ENCODE peak calls at places on chromosomes 11 and 22, in nine cellular contexts. G, W, T, M, X, C, F, N and A are unnamed samples.

GRCh38 chr11:69848196-69848595 is 29.0 kb upstream of the FGF3 start:
- DNase-seq in G (no peak), W (peak; percentile 32), T (no peak), M (no peak), X (no peak), C (no peak), F (no peak), N (no peak), A (peak; percentile 59)

GRCh38 chr11:75319035-75319877 is 32.2 kb downstream of the ARRB1 start:
- DNase-seq in G (no peak), W (peak; percentile 32), T (no peak), M (no peak), X (peak; percentile 32), C (no peak), F (no peak), N (no peak), A (peak; percentile 31)

GRCh38 chr11:121649798-121650197 is 197.0 kb upstream of the SORL1-AS1 start:
- DNase-seq in G (no peak), W (peak; percentile 41), T (no peak), M (no peak), X (no peak), C (no peak), F (no peak), N (no peak), A (no peak)

GRCh38 chr22:44448271-44448780 is 49.7 kb downstream of the RTL6 start:
- DNase-seq in G (peak; percentile 24), W (peak; percentile 94), T (no peak), M (no peak), X (peak; percentile 82), C (peak; percentile 70), F (peak; percentile 61), N (no peak), A (peak; percentile 88)

GRCh38 chr22:45859231-45860161 is 117.5 kb downstream of the WNT7B start:
- DNase-seq in G (peak; percentile 52), W (peak; percentile 21), T (no peak), M (no peak), X (no peak), C (no peak), F (peak; percentile 65), N (no peak), A (no peak)

GRCh38 chr11:12799373-12799835 is 125.2 kb downstream of the TEAD1 start:
- DNase-seq in G (no peak), W (no peak), T (no peak), M (no peak), X (no peak), C (no peak), F (no peak), N (no peak), A (no peak)

GRCh38 chr22:29055192-29055830 is 6.3 kb downstream of the C22orf31 start:
- DNase-seq in G (no peak), W (no peak), T (no peak), M (no peak), X (no peak), C (no peak), F (no peak), N (no peak), A (no peak)

GRCh38 chr11:19281041-19281440 is 40.3 kb upstream of the E2F8 start:
- DNase-seq in G (no peak), W (no peak), T (peak; percentile 56), M (peak; percentile 68), X (no peak), C (no peak), F (no peak), N (no peak), A (no peak)

GRCh38 chr11:21133722-21134121 is 464.3 kb downstream of the NELL1 start:
- DNase-seq in G (no peak), W (no peak), T (no peak), M (no peak), X (peak; percentile 39), C (no peak), F (no peak), N (no peak), A (no peak)

GRCh38 chr11:119369035-119369925 is 12.2 kb downstream of the USP2 start:
- DNase-seq in G (no peak), W (no peak), T (no peak), M (no peak), X (no peak), C (no peak), F (no peak), N (no peak), A (no peak)

GRCh38 chr11:115623021-115623451 is 118.8 kb upstream of the CADM1 start:
- DNase-seq in G (peak; percentile 46), W (peak; percentile 100), T (no peak), M (no peak), X (peak; percentile 91), C (peak; percentile 74), F (peak; percentile 75), N (no peak), A (peak; percentile 68)

GRCh38 chr22:25890651-25891050 is 148.7 kb downstream of the MYO18B start:
- DNase-seq in G (no peak), W (no peak), T (no peak), M (no peak), X (no peak), C (no peak), F (no peak), N (no peak), A (no peak)

DNA sequence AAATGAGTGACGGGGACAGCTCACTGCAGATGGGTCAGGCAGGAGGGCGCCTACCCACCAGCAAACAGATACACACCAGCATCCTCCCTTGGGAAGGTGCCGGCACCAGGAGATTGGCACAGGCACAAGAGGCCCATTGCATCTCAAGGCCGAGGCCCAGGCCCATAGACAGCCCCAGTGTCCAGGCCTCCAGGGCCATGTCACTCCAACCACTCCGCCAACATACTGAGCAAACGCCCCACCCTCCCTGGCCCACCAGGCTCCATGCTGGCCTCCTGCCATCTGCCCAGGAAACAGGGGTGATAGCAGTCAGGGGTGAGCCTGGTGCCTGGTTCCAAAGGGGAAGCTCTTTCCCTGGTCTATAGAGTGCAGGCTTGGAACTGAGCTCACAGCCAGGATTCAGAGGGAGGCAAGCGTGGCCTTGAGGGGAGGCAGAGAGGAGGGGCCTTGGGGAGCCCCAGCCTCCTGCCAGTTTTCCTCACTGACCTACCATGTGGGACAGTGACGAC is 34.7 kb downstream of the PISD start:
- DNase-seq in G (no peak), W (no peak), T (peak; percentile 17), M (no peak), X (no peak), C (no peak), F (peak; percentile 54), N (no peak), A (no peak)
- H3K4me1 ChIP-seq in G (peaks cover 15% of the 10 kb centered on the region), W (peaks cover 27% of the 10 kb centered on the region), T (peaks cover 40% of the 10 kb centered on the region), M (peaks cover 36% of the 10 kb centered on the region), X (peaks cover 33% of the 10 kb centered on the region), C (peaks cover 53% of the 10 kb centered on the region), F (peaks cover 76% of the 10 kb centered on the region), N (peaks cover 30% of the 10 kb centered on the region), A (peaks cover 24% of the 10 kb centered on the region)

DNA sequence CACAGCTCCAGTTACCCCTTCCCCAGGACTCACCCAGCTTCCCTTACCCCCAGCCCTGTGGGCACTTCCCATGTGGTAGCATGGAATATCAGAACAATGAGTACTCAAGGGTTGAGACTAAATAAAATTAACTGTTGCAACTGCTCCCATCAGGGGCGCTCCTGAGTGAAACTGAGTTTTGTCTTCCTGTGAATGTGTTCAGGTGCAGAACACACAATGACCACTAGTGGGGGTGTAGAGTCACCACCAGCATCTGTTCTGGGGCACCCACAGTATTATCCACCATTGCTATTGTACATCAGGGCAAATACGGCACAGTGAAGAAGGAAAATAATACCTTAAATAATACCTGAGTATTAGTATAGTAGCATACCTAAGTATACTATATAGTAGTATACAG is 689.7 kb downstream of the TBC1D22A start:
- DNase-seq in G (no peak), W (no peak), T (no peak), M (no peak), X (no peak), C (no peak), F (no peak), N (no peak), A (no peak)
- H3K9me3 ChIP-seq in G (no peaks in the 10 kb centered on the region), W (peaks cover 58% of the 10 kb centered on the region), T (no peaks in the 10 kb centered on the region), M (no peaks in the 10 kb centered on the region), X (peaks cover 7% of the 10 kb centered on the region), C (peaks cover 17% of the 10 kb centered on the region), F (peaks cover 20% of the 10 kb centered on the region), N (peaks cover 7% of the 10 kb centered on the region), A (peaks cover 29% of the 10 kb centered on the region)

GRCh38 chr22:33605686-33606085 is 314.6 kb downstream of the LARGE1 start:
- DNase-seq in G (no peak), W (no peak), T (no peak), M (no peak), X (no peak), C (no peak), F (no peak), N (no peak), A (no peak)
- H3K4me1 ChIP-seq in G (no peaks in the 10 kb centered on the region), W (no peaks in the 10 kb centered on the region), T (no peaks in the 10 kb centered on the region), M (no peaks in the 10 kb centered on the region), X (no peaks in the 10 kb centered on the region), C (peaks cover 37% of the 10 kb centered on the region), F (no peaks in the 10 kb centered on the region), N (no peaks in the 10 kb centered on the region), A (no peaks in the 10 kb centered on the region)

DNA sequence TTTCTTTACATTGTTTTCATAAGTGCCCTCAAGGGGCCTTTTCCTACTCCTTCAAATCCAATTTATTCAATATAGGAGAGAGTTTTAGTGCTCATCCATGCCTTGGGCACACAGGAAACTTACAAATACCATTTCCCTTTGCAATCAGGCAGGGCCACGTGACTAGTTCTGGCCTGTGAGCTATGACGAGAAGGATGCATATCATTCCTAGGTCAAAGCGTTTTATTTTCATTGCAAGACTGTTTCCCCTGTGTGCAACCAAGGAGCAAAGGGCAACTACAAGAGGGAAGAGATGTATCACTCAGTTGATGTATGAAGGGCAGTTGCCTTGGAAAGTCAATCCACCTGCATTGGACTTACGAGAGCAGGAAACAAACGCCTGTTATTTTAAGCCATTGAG is 1.9 kb upstream of the TRAF6 start:
- DNase-seq in G (no peak), W (peak; percentile 27), T (no peak), M (no peak), X (no peak), C (no peak), F (no peak), N (no peak), A (no peak)
- H3K9me3 ChIP-seq in G (no peaks in the 10 kb centered on the region), W (peaks cover 2% of the 10 kb centered on the region), T (no peaks in the 10 kb centered on the region), M (no peaks in the 10 kb centered on the region), X (no peaks in the 10 kb centered on the region), C (peaks cover 16% of the 10 kb centered on the region), F (peaks cover 8% of the 10 kb centered on the region), N (no peaks in the 10 kb centered on the region), A (peaks cover 8% of the 10 kb centered on the region)